ENCODE peak calls at places on chromosomes 11 and 22, in seven cellular contexts. S is stomach; E is tibial artery; F is A549; Y is CD8-positive, alpha-beta T cell; L is H9; U is cardiac muscle cell. A is an unnamed sample. For H3K4me1, the result is how much of the 10 kb centered on the place peaks cover.

GRCh38 chr11:118604566-118604965 is 2.8 kb upstream of the PHLDB1 start:
- DNase-seq in S (peak), E (no peak), F (no peak), Y (no peak), L (no peak), U (no peak), A (no peak)

GRCh38 chr11:10017050-10017449 is 277.0 kb downstream of the SBF2 start:
- DNase-seq in S (no peak), E (no peak), F (no peak), Y (no peak), L (no peak), U (no peak), A (no peak)

GRCh38 chr22:19940536-19941364 is 822 bp upstream of the COMT start:
- DNase-seq in S (no peak), E (no peak), F (peak), Y (no peak), L (no peak), U (no peak), A (no peak)

GRCh38 chr11:103317118-103317517 is 207.9 kb downstream of the DYNC2H1 start:
- DNase-seq in S (no peak), E (no peak), F (no peak), Y (no peak), L (no peak), U (no peak), A (no peak)

GRCh38 chr22:44667829-44668189 is 34.2 kb upstream of the PRR5 start:
- DNase-seq in S (no peak), E (no peak), F (no peak), Y (peak), L (peak), U (no peak), A (no peak)

GRCh38 chr11:544817-545166 is 7.5 kb downstream of the LRRC56 start:
- DNase-seq in S (no peak), E (no peak), F (no peak), Y (no peak), L (no peak), U (no peak), A (no peak)

GRCh38 chr11:129458278-129458677 is 82.6 kb downstream of the BARX2 start:
- DNase-seq in S (no peak), E (no peak), F (no peak), Y (no peak), L (no peak), U (no peak), A (no peak)

GRCh38 chr11:7577226-7577882 is 63.6 kb downstream of the PPFIBP2 start:
- DNase-seq in S (peak), E (peak), F (no peak), Y (no peak), L (no peak), U (no peak), A (no peak)

GRCh38 chr11:61273151-61274078 is 21.7 kb downstream of the VWCE start:
- DNase-seq in S (peak), E (no peak), F (no peak), Y (no peak), L (no peak), U (no peak), A (no peak)

GRCh38 chr11:134045799-134046635 is 22.9 kb upstream of the JAM3 start:
- DNase-seq in S (no peak), E (peak), F (no peak), Y (no peak), L (peak), U (peak), A (no peak)

GRCh38 chr22:46054091-46054877 is 77.3 kb upstream of the WNT7B start:
- DNase-seq in S (peak), E (peak), F (no peak), Y (peak), L (no peak), U (no peak), A (no peak)

GRCh38 chr11:5690736-5691135 is 1.1 kb downstream of the TRIM22 start:
- DNase-seq in S (no peak), E (no peak), F (no peak), Y (no peak), L (no peak), U (no peak), A (no peak)

GRCh38 chr22:40641269-40641668 is 4.8 kb upstream of the MRTFA start:
- DNase-seq in S (no peak), E (peak), F (no peak), Y (no peak), L (no peak), U (no peak), A (no peak)

GRCh38 chr11:70764356-70764905 is 366.1 kb downstream of the CTTN start:
- DNase-seq in S (no peak), E (no peak), F (no peak), Y (no peak), L (no peak), U (no peak), A (no peak)

GRCh38 chr11:93945596-93945995 is 75.6 kb upstream of the HEPHL1 start:
- DNase-seq in S (no peak), E (no peak), F (no peak), Y (no peak), L (no peak), U (no peak), A (no peak)

GRCh38 chr22:24938741-24939341 is 7.7 kb downstream of the LHFPL7 start:
- DNase-seq in S (no peak), E (no peak), F (peak), Y (peak), L (peak), U (peak), A (no peak)

GRCh38 chr22:27726726-27727449 is 74.7 kb downstream of the MN1 start:
- DNase-seq in S (peak), E (peak), F (peak), Y (no peak), L (no peak), U (no peak), A (peak)

GRCh38 chr11:74863410-74863809 is 85.5 kb downstream of the XRRA1 start:
- DNase-seq in S (no peak), E (no peak), F (no peak), Y (no peak), L (no peak), U (no peak), A (no peak)

GRCh38 chr11:95230054-95231034 is 658 bp downstream of the SESN3 start:
- DNase-seq in S (no peak), E (peak), F (peak), Y (no peak), L (peak), U (peak), A (peak)

GRCh38 chr11:18721576-18722292 is 4.3 kb downstream of the IGSF22 start:
- DNase-seq in S (peak), E (no peak), F (peak), Y (peak), L (peak), U (peak), A (peak)

GRCh38 chr11:129533395-129533794 is 157.7 kb downstream of the BARX2 start:
- DNase-seq in S (no peak), E (no peak), F (no peak), Y (no peak), L (no peak), U (no peak), A (no peak)

GRCh38 chr22:31680764-31681624 is 19.0 kb upstream of the PISD start:
- DNase-seq in S (no peak), E (peak), F (no peak), Y (no peak), L (no peak), U (no peak), A (no peak)

GRCh38 chr22:41285441-41285819 is 557 bp downstream of the RANGAP1 start:
- DNase-seq in S (peak), E (peak), F (no peak), Y (peak), L (peak), U (peak), A (peak)

GRCh38 chr11:131808466-131808865 is 438.1 kb downstream of the NTM start:
- DNase-seq in S (no peak), E (no peak), F (no peak), Y (no peak), L (no peak), U (no peak), A (no peak)

GRCh38 chr11:65777821-65778361 is 2.9 kb downstream of the AP5B1 start:
- DNase-seq in S (peak), E (no peak), F (no peak), Y (no peak), L (no peak), U (no peak), A (no peak)

GRCh38 chr22:49930128-49930527 is 11.7 kb downstream of the CRELD2 start:
- DNase-seq in S (no peak), E (no peak), F (no peak), Y (no peak), L (no peak), U (no peak), A (no peak)

GRCh38 chr22:49929553-49929979 is 11.1 kb downstream of the CRELD2 start:
- DNase-seq in S (peak), E (no peak), F (no peak), Y (peak), L (peak), U (peak), A (no peak)

GRCh38 chr22:49928571-49929552 is 10.4 kb downstream of the CRELD2 start:
- DNase-seq in S (no peak), E (no peak), F (no peak), Y (no peak), L (no peak), U (no peak), A (no peak)

GRCh38 chr22:49931863-49932262 is 13.4 kb downstream of the CRELD2 start:
- DNase-seq in S (no peak), E (no peak), F (no peak), Y (no peak), L (no peak), U (no peak), A (no peak)

DNA sequence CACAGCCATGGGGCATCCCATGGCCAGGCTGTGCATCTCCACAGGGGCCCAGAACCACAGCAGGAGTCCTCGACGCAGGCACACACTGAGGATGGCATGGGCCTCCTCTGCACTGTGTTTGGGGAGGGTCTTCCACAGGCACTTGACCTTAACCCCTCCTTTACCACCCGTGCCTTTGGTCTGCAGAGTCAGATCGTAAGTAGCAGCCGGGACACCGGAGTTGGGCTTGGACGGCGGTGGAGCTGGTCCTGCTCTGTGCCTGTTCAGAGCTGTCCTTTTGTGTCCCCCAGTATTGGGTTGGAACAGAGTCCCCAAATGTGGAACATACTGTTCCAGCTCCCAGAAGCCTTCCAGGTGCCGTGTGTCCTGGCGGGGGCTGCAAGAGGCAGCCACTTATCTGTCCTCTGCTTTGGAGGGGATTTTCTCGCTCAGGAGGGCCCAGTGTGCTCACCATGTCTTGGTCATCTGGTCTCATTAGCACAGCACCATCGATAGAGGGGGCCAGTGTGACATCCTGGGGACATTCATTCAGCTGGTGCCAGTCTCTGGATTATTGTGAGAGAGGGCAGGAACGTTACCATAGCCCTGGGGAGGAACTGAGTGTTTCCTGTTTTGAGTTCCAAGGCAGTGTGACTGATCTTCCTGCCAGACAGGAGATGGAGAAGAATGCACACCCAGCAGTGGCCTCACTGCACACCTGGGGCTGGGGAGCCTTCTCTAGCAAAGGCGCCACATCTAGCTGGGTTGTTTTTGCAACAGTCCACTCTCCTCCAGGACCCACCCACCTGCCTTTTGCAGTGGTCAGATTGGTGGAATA is 12.4 kb downstream of the CRELD2 start:
- DNase-seq in S (peak), E (peak), F (no peak), Y (no peak), L (peak), U (peak), A (peak)
- H3K27ac ChIP-seq in S (peak), E (no peak), F (no peak), Y (no peak), L (no peak), U (no peak), A (peak)

GRCh38 chr11:32385998-32386397 is 49.3 kb downstream of the WT1 start:
- DNase-seq in S (no peak), E (no peak), F (peak), Y (no peak), L (peak), U (peak), A (no peak)
- TF ChIP-seq CTCF in S (peak), E (no peak), F (peak), Y (no peak), L (peak), U (peak), A (no peak)

GRCh38 chr11:111355101-111355500 is 24.0 kb downstream of the POU2AF1 start:
- DNase-seq in S (no peak), E (no peak), F (no peak), Y (no peak), L (no peak), U (no peak), A (no peak)
- H3K4me1 ChIP-seq in S (under half), E (under half), F (under half), Y (under half), L (under half), U (under half), A (under half)

GRCh38 chr11:69638941-69639681 is 1.8 kb upstream of the CCND1 start:
- DNase-seq in S (peak), E (peak), F (peak), Y (no peak), L (peak), U (peak), A (peak)
- H3K27ac ChIP-seq in S (peak), E (peak), F (peak), Y (no peak), L (no peak), U (no peak), A (peak)

GRCh38 chr11:2150206-2150847 is 10.7 kb downstream of the INS start:
- DNase-seq in S (no peak), E (no peak), F (peak), Y (no peak), L (no peak), U (peak), A (no peak)
- TF ChIP-seq CTCF in S (peak), E (peak), F (peak), Y (no peak), L (peak), U (peak), A (peak)

GRCh38 chr22:35985361-35985760 is 43.3 kb downstream of the RBFOX2 start:
- DNase-seq in S (no peak), E (no peak), F (no peak), Y (no peak), L (no peak), U (no peak), A (no peak)

GRCh38 chr22:35984183-35984710 is 44.4 kb downstream of the RBFOX2 start:
- DNase-seq in S (no peak), E (no peak), F (no peak), Y (no peak), L (no peak), U (no peak), A (no peak)

GRCh38 chr22:35987487-35987886 is 41.1 kb downstream of the RBFOX2 start:
- DNase-seq in S (no peak), E (no peak), F (no peak), Y (no peak), L (no peak), U (no peak), A (no peak)

GRCh38 chr22:35984776-35985175 is 43.8 kb downstream of the RBFOX2 start:
- DNase-seq in S (no peak), E (no peak), F (no peak), Y (no peak), L (no peak), U (no peak), A (no peak)

GRCh38 chr22:35986085-35986484 is 42.5 kb downstream of the RBFOX2 start:
- DNase-seq in S (no peak), E (no peak), F (no peak), Y (no peak), L (no peak), U (no peak), A (no peak)
- H3K4me1 ChIP-seq in S (under half), E (under half), F (under half), Y (under half), L (under half), U (under half), A (under half)

GRCh38 chr11:100637706-100638105 is 49.4 kb upstream of the ARHGAP42 start:
- DNase-seq in S (no peak), E (no peak), F (no peak), Y (no peak), L (no peak), U (no peak), A (no peak)

GRCh38 chr11:100636536-100636935 is 50.6 kb upstream of the ARHGAP42 start:
- DNase-seq in S (no peak), E (no peak), F (no peak), Y (no peak), L (no peak), U (no peak), A (no peak)

GRCh38 chr11:100632970-100633452 is 54.1 kb upstream of the ARHGAP42 start:
- DNase-seq in S (peak), E (no peak), F (no peak), Y (no peak), L (no peak), U (peak), A (peak)

GRCh38 chr11:100638648-100639047 is 48.4 kb upstream of the ARHGAP42 start:
- DNase-seq in S (no peak), E (no peak), F (no peak), Y (no peak), L (no peak), U (no peak), A (no peak)

GRCh38 chr11:100635194-100635593 is 51.9 kb upstream of the ARHGAP42 start:
- DNase-seq in S (no peak), E (no peak), F (no peak), Y (no peak), L (no peak), U (no peak), A (no peak)
- H3K27ac ChIP-seq in S (no peak), E (no peak), F (no peak), Y (no peak), L (no peak), U (no peak), A (no peak)